ENCODE peak calls at places on chromosome 3, in six cellular contexts. M is mesendoderm, I is H9, H is IMR-90, N is mesenchymal stem cell, L is H1. J is an unnamed sample.

GRCh38 chr3:141795719-141796435 is 32.7 kb downstream of the GRK7 start:
- DNase-seq in N (peak), L (no peak), M (no peak), I (no peak), H (no peak), J (no peak)

GRCh38 chr3:43132883-43133743 is 27.2 kb upstream of the POMGNT2 start:
- DNase-seq in M (no peak), I (no peak), H (no peak), L (no peak), N (no peak), J (no peak)

GRCh38 chr3:13718000-13718399 is 161.9 kb downstream of the WNT7A start:
- DNase-seq in N (no peak), I (peak), L (peak), H (no peak), M (no peak), J (no peak)

GRCh38 chr3:40764722-40765121 is 240.0 kb downstream of the ZNF621 start:
- DNase-seq in H (no peak), M (no peak), I (no peak), N (no peak), L (no peak), J (no peak)

GRCh38 chr3:106261915-106262683 is 393.3 kb upstream of the CBLB start:
- DNase-seq in I (no peak), L (no peak), M (no peak), H (peak), N (peak), J (no peak)

GRCh38 chr3:143344516-143345165 is 225.1 kb downstream of the CHST2 start:
- DNase-seq in L (no peak), I (no peak), H (no peak), N (no peak), M (no peak), J (no peak)

GRCh38 chr3:71055602-71056001 is 527.9 kb downstream of the FOXP1 start:
- DNase-seq in H (peak), M (no peak), I (no peak), L (no peak), N (no peak), J (no peak)

GRCh38 chr3:192022412-192022811 is 561.4 kb downstream of the PYDC2 start:
- DNase-seq in N (no peak), I (no peak), L (no peak), H (no peak), M (no peak), J (no peak)

GRCh38 chr3:166223120-166223519 is 385.9 kb upstream of the BCHE start:
- DNase-seq in L (no peak), N (peak), M (peak), I (no peak), H (no peak), J (no peak)

GRCh38 chr3:119310052-119310451 is 15.9 kb downstream of the ARHGAP31 start:
- DNase-seq in L (no peak), M (peak), N (peak), H (peak), I (no peak), J (peak)

GRCh38 chr3:128907706-128908445 is 28.5 kb downstream of the ACAD9 start:
- DNase-seq in N (no peak), H (no peak), M (no peak), I (no peak), L (no peak), J (no peak)
- H2BK15ac ChIP-seq in N (no peak), H (no peak), M (no peak), I (no peak), L (no peak), J (no peak)

DNA sequence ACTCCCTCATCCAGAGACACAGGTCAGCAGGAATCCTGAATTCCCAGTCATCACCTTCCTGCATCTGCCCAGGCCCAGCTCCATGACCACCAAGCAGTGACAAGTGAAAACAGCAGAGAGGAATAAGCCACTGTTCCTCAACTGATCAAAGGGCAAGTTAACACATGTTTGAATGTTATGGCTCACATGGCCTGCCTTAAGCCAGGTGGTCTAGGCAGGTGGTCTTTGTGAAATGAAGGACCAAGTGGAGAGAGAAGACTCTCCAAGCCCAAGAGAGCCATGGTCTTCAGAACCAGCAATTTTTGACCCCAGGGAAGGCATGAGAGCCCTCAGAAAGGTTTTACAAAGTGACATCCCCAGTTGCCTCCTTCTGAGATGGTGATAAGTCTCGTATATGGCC is 161.8 kb downstream of the EPHB1 start:
- DNase-seq in M (no peak), L (no peak), H (no peak), N (no peak), I (no peak), J (no peak)
- H2BK15ac ChIP-seq in M (no peak), L (no peak), H (no peak), N (no peak), I (no peak), J (no peak)

GRCh38 chr3:45792516-45793172 is 3.7 kb downstream of the SLC6A20 start:
- DNase-seq in L (no peak), I (no peak), H (no peak), M (no peak), N (no peak), J (no peak)
- H2BK15ac ChIP-seq in L (no peak), I (no peak), H (no peak), M (no peak), N (no peak), J (no peak)

GRCh38 chr3:161163297-161163696 is 57.8 kb upstream of the NMD3 start:
- DNase-seq in M (peak), L (no peak), N (peak), H (peak), I (no peak), J (no peak)
- H2BK15ac ChIP-seq in M (no peak), L (no peak), N (no peak), H (no peak), I (no peak), J (no peak)

DNA sequence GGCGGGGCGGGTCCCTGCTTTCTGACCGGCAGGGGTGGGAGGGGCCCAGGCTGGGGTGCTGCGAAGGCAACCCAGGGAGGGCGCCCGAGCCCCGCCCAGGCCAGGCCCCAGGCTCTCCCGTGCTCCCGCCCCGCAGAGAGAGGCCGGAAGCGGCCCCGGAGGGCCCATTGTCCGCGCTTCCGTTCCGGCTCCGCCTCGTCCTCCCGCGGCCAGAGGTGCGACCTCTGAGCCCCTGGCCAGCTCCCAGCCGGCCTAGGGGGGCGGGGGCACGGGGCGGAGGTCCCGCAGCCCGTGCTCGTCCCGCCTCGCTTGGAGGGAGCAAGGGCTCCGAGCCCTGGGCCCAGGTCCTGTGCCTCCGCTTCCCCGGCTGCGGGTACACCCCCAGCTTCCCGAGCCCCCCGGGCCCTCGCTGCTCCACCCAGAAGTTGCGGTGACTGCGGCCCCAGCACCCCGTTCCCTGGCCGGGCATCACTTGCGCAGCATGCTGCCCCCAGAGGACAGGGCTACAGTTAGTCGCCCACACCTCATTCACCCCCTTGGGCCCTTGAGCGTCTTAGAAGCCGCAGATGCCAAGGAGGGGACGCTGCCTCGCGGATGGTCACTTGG is 20.4 kb upstream of the PLXND1 start:
- DNase-seq in I (peak), N (peak), H (peak), M (peak), L (peak), J (peak)
- H2BK15ac ChIP-seq in I (no peak), N (peak), H (peak), M (no peak), L (peak), J (peak)

GRCh38 chr3:99875925-99876781 is 58.5 kb downstream of the CMSS1 start:
- DNase-seq in M (peak), L (peak), I (peak), N (peak), H (peak), J (peak)
- H2BK15ac ChIP-seq in M (no peak), L (no peak), I (no peak), N (peak), H (peak), J (no peak)

J was measured in neuronal stem cell.